ENCODE peak calls at places on chromosomes 13 and 19, in seven cellular contexts. C is astrocyte of the cerebellum, I is GM12865, F is aorta, Q is OCI-LY7, H is WERI-Rb-1, S is fibroblast of villous mesenchyme. L is an unnamed sample.

GRCh38 chr19:35543280-35544109 is 1.9 kb upstream of the TMEM147 start:
- DNase-seq in F (no peak), C (no peak), H (no peak), I (no peak), Q (no peak), S (no peak), L (no peak)

GRCh38 chr19:29271341-29271740 is 58.4 kb upstream of the UQCRFS1 start:
- DNase-seq in Q (no peak), F (no peak), I (no peak), S (no peak), H (no peak), C (no peak), L (no peak)

GRCh38 chr13:45119469-45119989 is 781 bp upstream of the GTF2F2 start:
- DNase-seq in I (peak), F (no peak), C (peak), S (peak), H (no peak), Q (peak), L (peak)

GRCh38 chr19:38685666-38686529 is 38.4 kb downstream of the ACTN4 start:
- DNase-seq in C (peak), Q (no peak), I (peak), S (peak), H (peak), F (no peak), L (no peak)

GRCh38 chr13:76992548-76993001 is 694 bp downstream of the CLN5 start:
- DNase-seq in I (peak), F (no peak), S (peak), Q (peak), H (peak), C (no peak), L (peak)

GRCh38 chr19:33416307-33417215 is 43.1 kb downstream of the CEBPG start:
- DNase-seq in Q (peak), F (no peak), S (peak), C (peak), H (peak), I (peak), L (peak)

GRCh38 chr19:36796714-36796999 is 24.1 kb upstream of the ZNF850 start:
- DNase-seq in Q (no peak), C (no peak), S (no peak), H (no peak), I (no peak), F (no peak), L (no peak)

GRCh38 chr13:82791035-82791434 is 1091.2 kb downstream of the SLITRK1 start:
- DNase-seq in F (no peak), H (no peak), S (no peak), Q (no peak), C (no peak), I (no peak), L (no peak)

GRCh38 chr19:29714953-29715694 is at the start of gene C19orf12:
- DNase-seq in H (peak), I (peak), S (peak), C (no peak), Q (peak), F (peak), L (peak)

DNA sequence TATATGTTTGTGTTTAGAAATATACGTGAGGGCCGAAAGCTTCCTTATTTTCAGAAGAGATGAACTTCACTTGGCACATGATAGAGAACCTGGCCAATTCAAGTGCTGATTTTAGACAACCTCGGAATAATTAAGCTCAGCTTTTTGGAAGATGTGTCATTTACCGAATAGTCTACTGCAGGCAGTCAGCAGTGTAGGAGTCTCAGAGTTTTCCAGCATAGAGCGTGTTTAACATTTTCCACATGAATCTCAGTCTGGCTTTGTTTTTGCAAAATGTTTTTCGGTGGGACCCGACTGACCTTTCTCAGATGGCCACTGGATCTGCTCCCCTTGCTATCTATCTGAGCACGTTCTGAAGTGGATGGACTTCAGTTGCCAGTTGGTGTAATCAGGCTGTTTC is 4.7 kb downstream of the RNASEH2B start:
- DNase-seq in C (no peak), F (no peak), Q (no peak), H (no peak), S (no peak), I (no peak), L (peak)
- H3K4me3 ChIP-seq in C (no peak), F (no peak), Q (peak), H (no peak), S (no peak), I (no peak), L (peak)

GRCh38 chr19:48419158-48419920 is 25.9 kb downstream of the GRIN2D start:
- DNase-seq in S (peak), I (peak), F (no peak), H (peak), C (no peak), Q (peak), L (peak)
- H3K4me3 ChIP-seq in S (no peak), I (peak), F (no peak), H (no peak), C (no peak), Q (no peak), L (no peak)

DNA sequence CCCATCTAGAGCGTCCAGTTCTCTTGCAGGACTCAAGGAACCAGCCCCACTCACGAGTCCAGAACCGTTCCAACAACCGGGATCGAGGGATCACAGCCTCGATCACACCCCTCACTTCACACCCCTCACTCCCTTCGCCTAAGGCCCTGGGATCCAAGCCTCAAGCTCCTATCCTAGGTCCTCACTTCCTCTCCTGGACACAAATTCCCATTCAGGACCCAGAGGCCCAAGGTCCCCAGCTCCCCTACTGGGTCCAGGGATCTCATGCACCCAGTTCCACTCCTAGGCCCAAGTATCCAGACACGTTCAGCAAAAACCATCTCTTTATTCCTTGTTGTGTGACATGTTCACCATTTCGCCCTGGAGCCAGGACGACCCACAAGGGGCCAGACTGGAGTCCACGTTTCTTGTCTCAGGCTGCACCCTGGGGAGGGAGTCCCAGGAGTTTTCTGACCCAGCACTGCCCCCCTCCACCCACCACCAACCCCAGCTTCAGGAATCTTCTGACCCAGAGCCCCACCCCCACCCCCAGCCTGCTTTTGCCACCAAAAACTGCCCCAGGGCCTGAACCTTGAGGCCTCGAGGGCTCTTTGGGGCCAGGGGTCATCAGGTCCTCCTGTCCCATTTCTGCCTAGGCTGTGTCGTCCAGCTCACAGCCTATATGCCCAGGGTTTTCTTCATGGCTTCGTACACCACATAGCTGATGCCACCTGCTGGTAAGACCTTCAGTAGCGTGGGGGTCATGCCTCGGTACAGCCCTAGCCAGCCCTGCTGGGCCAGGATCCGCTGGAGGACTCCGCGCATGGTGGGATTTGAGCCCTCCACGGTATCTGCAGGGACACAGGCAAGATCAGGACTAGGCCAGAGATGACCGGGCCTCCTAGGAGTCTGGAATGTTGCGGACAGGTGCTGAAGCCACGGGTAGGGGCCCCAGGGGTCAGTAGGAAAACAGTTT is 1.4 kb upstream of the KHSRP start:
- DNase-seq in F (no peak), Q (peak), H (peak), I (no peak), C (no peak), S (no peak), L (peak)
- H3K4me3 ChIP-seq in F (no peak), Q (peak), H (peak), I (peak), C (no peak), S (peak), L (no peak)

GRCh38 chr19:18392936-18393335 is 4.5 kb downstream of the LRRC25 start:
- DNase-seq in H (no peak), I (no peak), Q (no peak), C (no peak), S (no peak), F (no peak), L (no peak)
- H3K4me3 ChIP-seq in H (no peak), I (no peak), Q (no peak), C (no peak), S (no peak), F (no peak), L (no peak)

DNA sequence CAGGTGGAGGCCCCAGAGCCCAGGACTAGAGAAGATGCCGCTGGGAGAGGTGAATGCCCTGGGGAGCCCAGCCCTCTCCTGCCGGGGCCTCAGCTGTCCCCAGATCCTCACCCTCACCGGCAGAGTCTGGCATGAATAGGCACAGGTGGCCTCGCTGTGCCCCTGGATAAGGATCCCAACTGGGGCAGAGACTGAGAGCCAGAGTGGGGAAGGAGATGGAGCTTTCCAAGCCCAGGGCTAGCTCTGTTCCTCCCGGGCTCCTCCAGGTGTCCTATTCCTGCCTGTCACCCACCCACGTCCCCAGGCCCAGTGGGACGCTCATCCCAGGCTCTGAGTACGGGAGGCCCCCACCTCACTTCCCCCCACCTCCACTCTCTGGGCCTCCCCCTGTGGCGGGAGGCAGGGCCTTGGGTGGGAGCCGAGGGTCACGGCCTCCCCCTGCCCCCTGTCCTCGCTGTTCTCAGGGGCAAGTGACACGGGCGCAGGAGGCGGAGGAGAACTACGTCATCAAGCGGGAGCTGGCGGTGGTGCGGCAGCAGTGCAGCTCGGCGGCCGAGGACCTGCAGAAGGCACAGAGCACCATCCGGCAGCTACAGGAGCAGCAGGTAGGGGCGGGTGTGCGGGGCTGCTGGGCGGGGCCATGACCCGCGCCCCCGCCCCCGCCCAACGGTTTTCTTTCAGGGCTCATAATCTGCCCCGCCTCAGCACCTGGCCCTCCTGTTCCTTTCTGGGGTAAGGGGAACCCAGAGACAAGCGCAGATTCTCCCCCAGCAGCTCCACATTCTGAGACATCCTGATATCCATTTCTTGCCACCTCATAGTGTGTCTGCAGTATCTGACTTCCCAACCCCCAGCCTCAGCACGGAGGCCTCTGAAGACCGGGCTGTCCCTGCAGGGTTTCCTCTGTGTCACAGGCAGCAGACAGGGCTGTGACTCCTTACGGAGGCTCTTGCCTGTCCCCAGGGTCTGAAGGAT is 16.2 kb downstream of the PRR36 start:
- DNase-seq in F (no peak), C (no peak), S (no peak), Q (peak), H (peak), I (no peak), L (no peak)
- H3K4me3 ChIP-seq in F (no peak), C (no peak), S (no peak), Q (no peak), H (peak), I (no peak), L (no peak)